ENCODE peak calls at places on chromosomes 16 and 17, in four cellular contexts. Z is posterior cingulate gyrus; C is NCI-H1105; K is activated T-helper 1 cell treated with anti-CD3 and anti-CD28 coated beads, Interleukin-2, amount 50 U/mL, for 16 hours. F is an unnamed sample.

GRCh38 chr16:73735018-73735417 is 561.6 kb upstream of the PSMD7 start:
- DNase-seq in Z (no peak), C (no peak), K (no peak), F (no peak)

GRCh38 chr17:53749178-53749577 is 73.5 kb upstream of the KIF2B start:
- DNase-seq in Z (peak; percentile 9), C (no peak), K (no peak), F (no peak)

GRCh38 chr17:7884581-7885356 is 3.8 kb upstream of the CHD3 start:
- DNase-seq in Z (no peak), C (no peak), K (peak; percentile 16), F (no peak)

GRCh38 chr16:73025506-73026131 is 22.3 kb downstream of the ZFHX3 start:
- DNase-seq in Z (no peak), C (no peak), K (no peak), F (no peak)

GRCh38 chr16:71645450-71645849 is 19.5 kb downstream of the MARVELD3 start:
- DNase-seq in Z (no peak), C (no peak), K (no peak), F (peak; percentile 34)

GRCh38 chr16:75455677-75456076 is 8.8 kb downstream of the TMEM170A start:
- DNase-seq in Z (no peak), C (no peak), K (no peak), F (no peak)

GRCh38 chr17:39700148-39700987 is 504 bp downstream of the ERBB2 start:
- DNase-seq in Z (no peak), C (no peak), K (no peak), F (no peak)

GRCh38 chr17:77693301-77693700 is 265.2 kb upstream of the TNRC6C start:
- DNase-seq in Z (no peak), C (no peak), K (no peak), F (no peak)

GRCh38 chr17:77741109-77741508 is 217.4 kb upstream of the TNRC6C start:
- DNase-seq in Z (no peak), C (no peak), K (peak; percentile 10), F (no peak)

GRCh38 chr16:85928411-85928820 is 29.5 kb downstream of the IRF8 start:
- DNase-seq in Z (no peak), C (no peak), K (no peak), F (no peak)

F was measured in NCI-H526 treated with DMSO at 0.1 percent for 48 hours.